ENCODE peak calls at places on chromosomes 6 and 20, in seven cellular contexts. K is tibial artery, W is gastrocnemius medialis, L is fibroblast of lung, F is heart left ventricle, G is pancreas, R is keratinocyte. J is an unnamed sample. For H3K4me1 and H3K36me3, the result is how much of the 10 kb centered on the place peaks cover.

GRCh38 chr6:90720404-90720803 is 133.5 kb upstream of the MAP3K7 start:
- DNase-seq in W (no peak), L (no peak), G (no peak), R (no peak), K (no peak), F (no peak), J (no peak)

GRCh38 chr20:34540596-34541263 is 17.8 kb upstream of the MAP1LC3A start:
- DNase-seq in W (no peak), F (no peak), L (no peak), R (no peak), G (no peak), K (no peak), J (no peak)

GRCh38 chr20:36145877-36146707 is 8.4 kb upstream of the EPB41L1 start:
- DNase-seq in R (no peak), G (no peak), K (peak), F (peak), W (peak), L (peak), J (peak)

GRCh38 chr20:58816051-58816450 is 34.7 kb downstream of the GNAS-AS1 start:
- DNase-seq in W (no peak), F (no peak), R (no peak), G (no peak), L (no peak), K (no peak), J (no peak)

GRCh38 chr6:154292855-154293519 is 63.6 kb downstream of the IPCEF1 start:
- DNase-seq in W (no peak), K (no peak), F (no peak), G (no peak), R (no peak), L (peak), J (no peak)

GRCh38 chr6:16322666-16323312 is 84.4 kb downstream of the GMPR start:
- DNase-seq in W (peak), K (peak), L (peak), G (peak), R (peak), F (peak), J (peak)

GRCh38 chr20:8399963-8400362 is 267.9 kb downstream of the PLCB1 start:
- DNase-seq in L (no peak), W (no peak), R (no peak), K (no peak), G (no peak), F (no peak), J (no peak)

GRCh38 chr20:57783956-57784837 is 74.4 kb upstream of the PMEPA1 start:
- DNase-seq in K (peak), F (no peak), L (no peak), W (no peak), G (no peak), R (no peak), J (no peak)

GRCh38 chr6:96900873-96901272 is 3.2 kb upstream of the NDUFAF4 start:
- DNase-seq in G (no peak), K (no peak), F (no peak), L (no peak), R (no peak), W (no peak), J (no peak)

GRCh38 chr6:102619585-102619984 is 1226.1 kb downstream of the GRIK2 start:
- DNase-seq in W (no peak), R (no peak), F (no peak), K (no peak), G (no peak), L (no peak), J (no peak)

GRCh38 chr6:106334646-106335448 is 9.3 kb upstream of the ATG5 start:
- DNase-seq in K (no peak), R (no peak), F (peak), G (peak), L (peak), W (peak), J (no peak)

GRCh38 chr6:152680879-152681517 is 16.7 kb upstream of the MYCT1 start:
- DNase-seq in F (no peak), K (no peak), L (no peak), G (no peak), R (no peak), W (no peak), J (no peak)

GRCh38 chr6:1995521-1996110 is 249.8 kb downstream of the GMDS start:
- DNase-seq in R (no peak), K (no peak), F (no peak), G (no peak), L (no peak), W (no peak), J (no peak)

GRCh38 chr6:71040043-71040442 is 83.2 kb upstream of the B3GAT2 start:
- DNase-seq in F (no peak), K (no peak), R (no peak), L (no peak), G (no peak), W (no peak), J (no peak)

GRCh38 chr6:41073968-41074691 is 1.4 kb downstream of the NFYA start:
- DNase-seq in F (no peak), L (peak), G (no peak), K (no peak), R (no peak), W (no peak), J (no peak)

GRCh38 chr6:133548409-133548808 is 307.3 kb downstream of the EYA4 start:
- DNase-seq in W (no peak), F (no peak), G (peak), R (no peak), L (peak), K (no peak), J (no peak)

GRCh38 chr20:45998761-45999160 is 9.9 kb upstream of the MMP9 start:
- DNase-seq in G (no peak), K (no peak), R (no peak), F (no peak), W (no peak), L (no peak), J (no peak)

GRCh38 chr6:6684365-6684833 is 95.9 kb downstream of the LY86 start:
- DNase-seq in W (no peak), F (no peak), K (no peak), R (no peak), L (no peak), G (no peak), J (no peak)

GRCh38 chr6:115467726-115468125 is 593.0 kb downstream of the FRK start:
- DNase-seq in G (no peak), K (no peak), F (no peak), L (no peak), W (no peak), R (no peak), J (no peak)

GRCh38 chr20:32359633-32360332 is 1.7 kb downstream of the ASXL1 start:
- DNase-seq in F (no peak), G (no peak), W (no peak), R (no peak), L (peak), K (no peak), J (no peak)

GRCh38 chr6:12012566-12013367 is 655 bp downstream of the HIVEP1 start:
- DNase-seq in F (peak), R (peak), L (peak), G (peak), W (peak), K (peak), J (peak)

GRCh38 chr6:90088009-90088408 is 193.7 kb downstream of the GJA10 start:
- DNase-seq in L (peak), R (peak), G (no peak), K (no peak), W (no peak), F (no peak), J (no peak)

GRCh38 chr6:161658216-161658615 is 384.4 kb upstream of the AGPAT4 start:
- DNase-seq in W (no peak), G (no peak), K (no peak), L (no peak), R (no peak), F (no peak), J (no peak)

GRCh38 chr20:49549806-49550551 is 18.0 kb downstream of the PTGIS start:
- DNase-seq in K (peak), G (no peak), F (no peak), W (no peak), R (no peak), L (no peak), J (no peak)

GRCh38 chr6:16939839-16940238 is 162.0 kb upstream of the STMND1 start:
- DNase-seq in G (no peak), W (no peak), F (no peak), L (no peak), R (no peak), K (no peak), J (no peak)

GRCh38 chr6:39642300-39642699 is 82.9 kb downstream of the KIF6 start:
- DNase-seq in L (no peak), G (no peak), R (no peak), F (no peak), W (no peak), K (no peak), J (no peak)

GRCh38 chr6:37693079-37693478 is 4.6 kb downstream of the MDGA1 start:
- DNase-seq in L (no peak), K (no peak), R (no peak), W (no peak), G (no peak), F (no peak), J (no peak)
- H3K4me1 ChIP-seq in L (under half), K (under half), R (under half), W (under half), G (under half), F (under half), J (under half)

GRCh38 chr6:3775906-3776305 is 24.4 kb upstream of the PXDC1 start:
- DNase-seq in R (no peak), W (no peak), K (no peak), F (no peak), L (no peak), G (no peak), J (no peak)

GRCh38 chr6:3776881-3777507 is 25.5 kb upstream of the PXDC1 start:
- DNase-seq in G (no peak), W (no peak), R (no peak), F (no peak), K (no peak), L (no peak), J (no peak)

GRCh38 chr6:3778701-3779573 is 27.4 kb upstream of the PXDC1 start:
- DNase-seq in W (no peak), K (no peak), L (no peak), R (no peak), G (no peak), F (no peak), J (no peak)

GRCh38 chr6:3777695-3778461 is 26.4 kb upstream of the PXDC1 start:
- DNase-seq in F (no peak), W (no peak), R (no peak), G (no peak), K (no peak), L (no peak), J (no peak)

DNA sequence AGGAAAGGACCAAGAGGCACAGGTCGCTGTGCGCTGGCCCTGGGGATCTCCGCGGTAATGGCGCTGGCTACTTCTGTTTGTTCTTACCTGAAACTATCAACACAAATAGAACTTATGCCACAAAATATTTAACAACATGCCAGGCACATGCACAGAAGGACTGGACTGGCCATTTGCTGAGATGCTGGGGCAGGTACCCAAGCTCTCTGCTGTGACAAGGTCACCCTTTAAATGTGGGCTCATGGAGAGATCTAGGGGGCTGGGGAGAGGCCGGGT is 28.0 kb upstream of the PXDC1 start:
- DNase-seq in L (no peak), R (no peak), W (no peak), G (no peak), K (no peak), F (no peak), J (no peak)
- H3K36me3 ChIP-seq in L (under half), R (under half), W (under half), G (under half), K (under half), F (under half), J (under half)

GRCh38 chr6:48476257-48476656 is 365.3 kb upstream of the PTCHD4 start:
- DNase-seq in W (no peak), F (no peak), K (no peak), G (no peak), R (no peak), L (peak), J (no peak)
- TF ChIP-seq CTCF in W (no peak), F (no peak), K (no peak), G (no peak), R (peak), L (peak), J (no peak)

DNA sequence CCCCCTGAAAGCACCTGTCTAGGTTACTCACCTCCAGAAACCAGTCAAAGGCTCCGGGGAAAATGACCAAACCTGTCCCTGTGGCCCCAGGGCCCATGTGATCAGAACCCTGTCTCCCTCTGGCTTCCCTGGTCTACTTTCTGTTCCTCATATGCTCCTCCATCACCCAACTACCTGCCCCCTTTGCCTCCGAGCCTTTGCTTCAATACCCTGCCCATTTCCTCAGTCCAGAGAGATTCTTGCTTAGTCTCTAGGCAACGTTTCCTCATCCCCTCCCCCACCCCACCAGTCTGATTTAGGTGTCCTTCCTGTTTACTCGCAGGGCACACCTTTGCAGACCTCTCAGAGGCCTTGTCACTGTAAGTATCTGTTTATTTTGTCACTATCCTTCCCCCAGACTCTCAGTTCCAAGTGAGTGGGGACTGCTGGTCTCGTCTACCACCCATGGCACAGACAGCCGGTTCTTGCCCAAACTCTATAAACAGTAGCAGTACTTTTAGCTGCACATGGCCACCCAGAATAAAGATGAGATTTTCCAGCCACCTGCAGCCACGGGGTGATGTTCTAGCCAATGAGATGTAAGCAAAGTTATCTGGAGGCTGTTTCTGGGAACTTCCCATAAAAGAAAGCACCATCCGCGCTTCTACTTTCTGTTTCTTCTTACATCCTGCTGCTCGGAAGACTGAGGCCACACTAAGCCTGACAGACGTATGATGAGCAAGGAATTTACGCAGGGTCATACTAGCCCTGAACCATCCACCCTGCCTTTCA is 13.3 kb downstream of the ELOVL5 start:
- DNase-seq in W (peak), F (no peak), G (no peak), K (no peak), L (no peak), R (no peak), J (no peak)
- H3K4me1 ChIP-seq in W (under half), F (half or more), G (under half), K (under half), L (under half), R (under half), J (under half)

GRCh38 chr20:50577175-50578018 is 67.2 kb downstream of the PTPN1 start:
- DNase-seq in K (no peak), L (no peak), F (peak), W (peak), G (peak), R (no peak), J (no peak)

GRCh38 chr20:50579511-50579910 is 69.3 kb downstream of the PTPN1 start:
- DNase-seq in F (no peak), R (no peak), W (no peak), K (no peak), L (no peak), G (no peak), J (no peak)

GRCh38 chr20:50580016-50580747 is 70.0 kb downstream of the PTPN1 start:
- DNase-seq in F (peak), W (peak), K (peak), L (peak), G (peak), R (no peak), J (no peak)

GRCh38 chr20:50578778-50579165 is 68.6 kb downstream of the PTPN1 start:
- DNase-seq in K (no peak), R (no peak), W (no peak), G (no peak), F (no peak), L (no peak), J (no peak)

DNA sequence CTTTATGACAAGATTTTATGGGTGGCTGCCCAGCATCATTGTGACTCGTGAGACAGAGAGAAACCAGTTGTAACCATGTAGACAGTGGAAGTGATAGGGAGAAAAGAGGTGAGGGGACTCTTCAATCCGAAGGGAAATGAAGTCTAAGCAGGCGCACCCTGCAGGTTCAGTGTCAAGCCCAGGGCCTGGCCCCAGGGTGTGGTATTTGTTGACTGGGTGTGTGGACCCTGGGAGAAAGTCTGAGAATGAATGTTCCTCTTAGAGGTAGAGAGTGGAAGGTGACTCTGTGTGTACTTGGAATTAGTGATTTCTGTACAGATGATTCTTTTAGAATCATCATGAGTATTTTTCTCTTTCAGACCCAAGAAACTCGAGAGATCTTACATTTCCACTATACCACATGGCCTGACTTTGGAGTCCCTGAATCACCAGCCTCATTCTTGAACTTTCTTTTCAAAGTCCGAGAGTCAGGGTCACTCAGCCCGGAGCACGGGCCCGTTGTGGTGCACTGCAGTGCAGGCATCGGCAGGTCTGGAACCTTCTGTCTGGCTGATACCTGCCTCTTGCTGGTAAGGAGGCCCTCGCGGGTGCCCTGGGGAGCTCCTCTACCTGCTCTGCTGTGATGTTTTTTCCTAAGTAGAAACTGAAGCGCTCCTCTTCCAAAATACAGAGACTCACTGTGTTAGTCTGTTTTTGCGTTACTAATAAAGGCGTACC is 68.0 kb downstream of the PTPN1 start:
- DNase-seq in W (peak), G (no peak), K (no peak), F (no peak), L (no peak), R (no peak), J (no peak)
- H3K36me3 ChIP-seq in W (half or more), G (under half), K (half or more), F (half or more), L (under half), R (half or more), J (half or more)

GRCh38 chr6:157983439-157984119 is 1.9 kb downstream of the SYNJ2 start:
- DNase-seq in F (no peak), K (peak), G (no peak), W (no peak), L (peak), R (no peak), J (no peak)

GRCh38 chr6:157984165-157984564 is 2.5 kb downstream of the SYNJ2 start:
- DNase-seq in L (no peak), K (peak), G (no peak), R (no peak), W (no peak), F (no peak), J (no peak)

GRCh38 chr6:157982297-157982579 is 575 bp downstream of the SYNJ2 start:
- DNase-seq in G (peak), F (peak), R (no peak), W (no peak), K (no peak), L (peak), J (no peak)

GRCh38 chr6:157981395-157982296 is at the start of gene SYNJ2:
- DNase-seq in L (peak), R (no peak), F (peak), K (peak), G (peak), W (peak), J (no peak)

GRCh38 chr6:157982580-157983438 is 1.1 kb downstream of the SYNJ2 start:
- DNase-seq in L (peak), W (no peak), K (peak), R (no peak), G (no peak), F (peak), J (no peak)
- TF ChIP-seq CTCF in L (peak), W (no peak), K (peak), R (no peak), G (no peak), F (peak), J (peak)

GRCh38 chr6:28978959-28979561 is 26.1 kb downstream of the ZNF311 start:
- DNase-seq in G (no peak), F (no peak), W (no peak), L (no peak), K (no peak), R (no peak), J (no peak)
- H3K4me1 ChIP-seq in G (under half), F (under half), W (under half), L (under half), K (under half), R (under half), J (under half)

GRCh38 chr20:23365390-23366165 is 3.6 kb downstream of the GZF1 start:
- DNase-seq in K (no peak), G (no peak), L (no peak), R (no peak), F (peak), W (no peak), J (no peak)
- H3K36me3 ChIP-seq in K (under half), G (under half), L (under half), R (under half), F (under half), W (under half), J (under half)

GRCh38 chr6:111957623-111958315 is 84.5 kb upstream of the FYN start:
- DNase-seq in G (no peak), F (no peak), R (no peak), W (no peak), K (no peak), L (no peak), J (no peak)
- TF ChIP-seq CTCF in G (no peak), F (no peak), R (no peak), W (no peak), K (no peak), L (no peak), J (no peak)